ENCODE peak calls at places on chromosomes 1 and 21, in eight cellular contexts. I, D, S, Y, B, F, N and P are unnamed samples.

GRCh38 chr21:43361493-43362296 is 65.2 kb downstream of the SIK1 start:
- DNase-seq in I (no peak), D (peak; percentile 79), S (peak; percentile 47), Y (peak; percentile 93), B (no peak), F (peak; percentile 55), N (peak; percentile 90), P (peak; percentile 83)

GRCh38 chr1:201536542-201536941 is 2.4 kb upstream of the NAV1 start:
- DNase-seq in I (no peak), D (peak; percentile 92), S (peak; percentile 53), Y (no peak), B (no peak), F (no peak), N (peak; percentile 80), P (peak; percentile 90)

GRCh38 chr21:44854391-44854663 is 19.2 kb downstream of the PTTG1IP start:
- DNase-seq in I (no peak), D (no peak), S (no peak), Y (no peak), B (no peak), F (no peak), N (no peak), P (no peak)

GRCh38 chr1:111621050-111621449 is 1.5 kb downstream of the RAP1A start:
- DNase-seq in I (no peak), D (peak; percentile 11), S (no peak), Y (no peak), B (no peak), F (no peak), N (no peak), P (no peak)

GRCh38 chr1:31792116-31792515 is 23.7 kb downstream of the SPOCD1 start:
- DNase-seq in I (peak; percentile 44), D (no peak), S (no peak), Y (no peak), B (no peak), F (no peak), N (no peak), P (peak; percentile 53)

GRCh38 chr1:183349201-183349711 is 68.9 kb downstream of the NMNAT2 start:
- DNase-seq in I (no peak), D (peak; percentile 52), S (no peak), Y (peak; percentile 10), B (no peak), F (peak; percentile 49), N (no peak), P (peak; percentile 76)

GRCh38 chr1:210342986-210343780 is 14.5 kb downstream of the HHAT start:
- DNase-seq in I (no peak), D (no peak), S (no peak), Y (no peak), B (no peak), F (no peak), N (no peak), P (no peak)

GRCh38 chr1:118210723-118211110 is 25.7 kb upstream of the SPAG17 start:
- DNase-seq in I (no peak), D (no peak), S (no peak), Y (no peak), B (no peak), F (no peak), N (peak; percentile 83), P (no peak)

GRCh38 chr1:85225624-85226380 is 25.0 kb upstream of the SYDE2 start:
- DNase-seq in I (no peak), D (no peak), S (no peak), Y (no peak), B (no peak), F (no peak), N (no peak), P (no peak)

GRCh38 chr1:118075116-118075515 is 109.9 kb downstream of the SPAG17 start:
- DNase-seq in I (no peak), D (peak; percentile 58), S (no peak), Y (no peak), B (no peak), F (no peak), N (peak; percentile 80), P (no peak)

GRCh38 chr1:5599541-5599940 is 392.7 kb downstream of the NPHP4 start:
- DNase-seq in I (no peak), D (no peak), S (no peak), Y (no peak), B (no peak), F (no peak), N (no peak), P (no peak)

DNA sequence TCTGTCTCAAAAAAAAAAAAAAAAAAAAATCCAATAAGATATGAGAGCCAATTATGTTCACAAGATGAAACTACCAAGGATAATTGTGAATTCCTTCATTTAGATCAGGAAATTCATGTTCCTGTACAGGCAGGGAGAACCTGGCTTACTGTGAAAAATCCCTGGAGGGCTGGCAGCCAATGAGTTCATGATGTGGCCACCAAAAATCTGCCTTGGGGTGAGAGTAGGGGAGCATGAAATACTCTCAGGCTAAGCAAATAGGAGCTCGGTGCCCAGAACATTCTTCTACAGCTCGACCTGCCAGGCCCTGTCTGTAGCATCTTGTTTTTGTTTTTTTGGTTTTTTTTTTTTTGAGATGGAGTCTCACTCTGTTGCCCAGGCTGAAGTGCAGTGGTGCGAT is 50.1 kb downstream of the PIK3CD start:
- DNase-seq in I (no peak), D (no peak), S (no peak), Y (peak; percentile 44), B (no peak), F (no peak), N (peak; percentile 57), P (no peak)
- H3K27me3 ChIP-seq in I (no peaks in the 10 kb centered on the region), D (no peaks in the 10 kb centered on the region), S (no peaks in the 10 kb centered on the region), Y (no peaks in the 10 kb centered on the region), B (no peaks in the 10 kb centered on the region), F (no peaks in the 10 kb centered on the region), N (no peaks in the 10 kb centered on the region), P (no peaks in the 10 kb centered on the region)

DNA sequence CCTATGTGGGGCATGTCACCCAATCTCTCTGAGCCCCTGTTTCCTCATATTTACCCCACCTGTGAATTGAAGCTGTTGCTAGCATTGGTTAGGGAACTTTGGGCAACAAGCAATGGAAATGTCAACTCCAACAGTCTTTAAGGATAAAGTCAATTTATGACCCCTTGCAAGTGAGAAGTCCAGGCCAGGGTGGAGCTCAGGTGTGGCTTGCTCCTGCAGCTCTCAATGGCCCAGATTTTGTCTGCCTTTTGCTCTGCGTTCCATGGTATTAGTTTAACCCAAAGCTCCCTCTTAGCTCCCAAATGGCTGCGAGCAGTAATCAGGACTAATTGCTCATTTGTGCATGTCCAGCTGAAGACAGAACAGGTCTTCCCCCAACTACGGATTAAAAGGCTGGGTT is 70.4 kb upstream of the ABCG1 start:
- DNase-seq in I (no peak), D (no peak), S (no peak), Y (no peak), B (no peak), F (no peak), N (no peak), P (peak; percentile 4)
- H3K27me3 ChIP-seq in I (no peaks in the 10 kb centered on the region), D (peaks cover 49% of the 10 kb centered on the region), S (no peaks in the 10 kb centered on the region), Y (no peaks in the 10 kb centered on the region), B (no peaks in the 10 kb centered on the region), F (no peaks in the 10 kb centered on the region), N (peaks cover 3% of the 10 kb centered on the region), P (no peaks in the 10 kb centered on the region)

DNA sequence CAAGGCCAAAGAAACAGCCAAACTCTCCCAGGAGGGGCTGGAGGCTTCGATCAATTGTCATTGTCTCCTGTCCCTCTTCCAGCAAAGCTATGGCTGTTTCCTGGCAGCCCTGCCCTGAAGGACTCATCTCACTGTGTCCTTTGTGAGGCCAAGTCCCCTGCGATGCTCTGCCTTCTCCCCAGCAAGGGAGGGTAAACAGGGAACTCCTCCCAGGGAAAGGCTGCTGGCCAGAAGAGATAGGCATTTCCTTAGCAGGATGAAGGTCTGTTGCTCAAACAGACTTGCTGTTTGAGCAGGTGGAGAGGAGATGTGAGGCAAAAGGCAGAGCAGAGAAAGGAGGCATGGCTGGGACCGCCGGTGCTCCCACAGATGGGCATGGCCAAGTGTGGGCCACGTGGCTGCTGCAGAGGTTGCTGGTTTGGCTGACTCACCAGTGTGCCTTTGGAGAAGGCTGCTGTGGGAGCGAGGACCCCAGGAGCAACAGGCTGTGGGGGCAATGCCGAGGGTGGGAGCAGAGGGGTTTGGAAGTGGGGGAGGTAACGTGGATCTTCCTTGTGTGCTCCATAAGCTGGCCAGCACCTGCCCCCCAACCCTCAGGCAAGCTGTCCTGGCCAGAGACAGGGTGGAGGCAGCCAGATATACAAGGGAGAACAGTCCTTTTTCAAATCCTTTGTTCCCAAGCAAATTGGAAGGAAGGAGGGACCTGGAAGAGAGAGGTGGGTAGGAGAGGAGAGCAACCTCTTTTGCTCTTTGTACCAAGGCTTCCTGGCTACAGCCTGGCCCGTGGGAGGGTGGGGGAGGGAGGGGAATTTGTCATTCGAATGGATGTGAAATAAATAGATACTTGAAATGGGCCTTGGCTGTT is 449.8 kb downstream of the SIPA1L2 start:
- DNase-seq in I (no peak), D (no peak), S (no peak), Y (no peak), B (no peak), F (no peak), N (peak; percentile 7), P (no peak)
- H3K27me3 ChIP-seq in I (no peaks in the 10 kb centered on the region), D (peaks cover 11% of the 10 kb centered on the region), S (no peaks in the 10 kb centered on the region), Y (no peaks in the 10 kb centered on the region), B (no peaks in the 10 kb centered on the region), F (no peaks in the 10 kb centered on the region), N (no peaks in the 10 kb centered on the region), P (no peaks in the 10 kb centered on the region)

DNA sequence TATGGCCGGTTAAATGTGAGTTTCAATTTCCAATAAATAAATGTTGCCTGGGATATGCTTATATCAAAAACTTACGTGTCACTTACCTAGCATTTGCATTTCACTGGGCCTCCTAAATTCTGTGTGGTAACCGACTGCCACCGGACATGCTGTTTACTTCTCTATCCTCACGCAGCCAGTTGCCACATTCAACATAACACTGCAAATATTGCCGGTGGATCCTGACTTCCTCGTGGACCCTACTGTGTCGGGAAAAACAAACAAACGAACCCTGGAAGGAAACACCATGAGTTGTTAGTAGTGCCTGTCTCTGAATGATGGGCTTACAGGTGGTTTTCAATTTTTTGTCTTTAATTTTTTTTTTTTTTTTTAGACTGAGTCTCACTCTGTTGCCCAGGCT is 54.1 kb downstream of the RIPK4 start:
- DNase-seq in I (no peak), D (no peak), S (no peak), Y (peak; percentile 43), B (no peak), F (no peak), N (no peak), P (no peak)
- H3K27me3 ChIP-seq in I (peaks cover 52% of the 10 kb centered on the region), D (peaks cover 83% of the 10 kb centered on the region), S (no peaks in the 10 kb centered on the region), Y (no peaks in the 10 kb centered on the region), B (no peaks in the 10 kb centered on the region), F (no peaks in the 10 kb centered on the region), N (no peaks in the 10 kb centered on the region), P (peaks cover 45% of the 10 kb centered on the region)

GRCh38 chr1:159941139-159941866 is 4.1 kb downstream of the IGSF9 start:
- DNase-seq in I (no peak), D (no peak), S (no peak), Y (no peak), B (no peak), F (no peak), N (no peak), P (no peak)
- H3K27me3 ChIP-seq in I (peaks cover 15% of the 10 kb centered on the region), D (peaks cover 74% of the 10 kb centered on the region), S (no peaks in the 10 kb centered on the region), Y (no peaks in the 10 kb centered on the region), B (no peaks in the 10 kb centered on the region), F (no peaks in the 10 kb centered on the region), N (no peaks in the 10 kb centered on the region), P (no peaks in the 10 kb centered on the region)

DNA sequence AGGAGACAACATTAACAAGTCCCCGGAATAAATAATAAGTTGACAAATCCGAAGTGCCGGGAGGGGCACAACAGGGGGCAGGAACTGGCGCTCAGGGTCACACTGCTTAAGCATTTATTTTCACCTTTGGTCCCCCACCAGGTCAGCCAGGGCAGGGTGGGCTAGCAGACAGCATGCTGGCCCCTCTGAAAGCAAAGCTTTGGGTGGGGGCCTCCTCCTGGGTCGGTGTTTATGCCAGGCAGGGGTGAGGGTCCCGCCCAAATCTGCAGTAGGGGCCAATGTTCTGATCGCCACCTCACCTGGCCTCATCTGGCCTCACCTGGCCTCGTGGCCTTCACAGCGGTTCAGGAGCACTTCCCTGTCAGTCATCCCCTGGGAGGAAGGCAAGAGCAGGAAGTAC is 8.2 kb upstream of the FAM131C start:
- DNase-seq in I (no peak), D (no peak), S (no peak), Y (no peak), B (no peak), F (no peak), N (no peak), P (no peak)
- H3K27me3 ChIP-seq in I (no peaks in the 10 kb centered on the region), D (no peaks in the 10 kb centered on the region), S (no peaks in the 10 kb centered on the region), Y (no peaks in the 10 kb centered on the region), B (no peaks in the 10 kb centered on the region), F (no peaks in the 10 kb centered on the region), N (no peaks in the 10 kb centered on the region), P (no peaks in the 10 kb centered on the region)